ENCODE peak calls at places on chromosomes 13 and 19, in four cellular contexts. V is tibial artery; J is effector memory CD4-positive, alpha-beta T cell; L is lower leg skin. C is an unnamed sample.

GRCh38 chr19:18164072-18164471 is 9.5 kb upstream of the IFI30 start:
- DNase-seq in V (no peak), J (no peak), L (no peak), C (no peak)

GRCh38 chr13:44768775-44769578 is 192.8 kb upstream of the TSC22D1 start:
- DNase-seq in V (no peak), J (no peak), L (peak), C (peak)

GRCh38 chr19:57249329-57249728 is 8.9 kb downstream of the ZNF805 start:
- DNase-seq in V (no peak), J (no peak), L (no peak), C (no peak)

GRCh38 chr19:7159105-7159933 is 89.8 kb downstream of the ZNF557 start:
- DNase-seq in V (peak), J (no peak), L (peak), C (no peak)

GRCh38 chr13:97976551-97977375 is 23.3 kb downstream of the IPO5 start:
- DNase-seq in V (no peak), J (no peak), L (peak), C (peak)

GRCh38 chr13:79385694-79386093 is 20.4 kb downstream of the RBM26 start:
- DNase-seq in V (no peak), J (no peak), L (no peak), C (no peak)

GRCh38 chr19:35123573-35123972 is 8.0 kb downstream of the FXYD3 start:
- DNase-seq in V (peak), J (no peak), L (peak), C (no peak)

GRCh38 chr19:576768-577438 is 4.5 kb downstream of the BSG start:
- DNase-seq in V (no peak), J (no peak), L (no peak), C (no peak)

GRCh38 chr19:7973883-7974282 is 30.4 kb upstream of the TIMM44 start:
- DNase-seq in V (no peak), J (no peak), L (no peak), C (no peak)

GRCh38 chr19:7941895-7942596 is 1.4 kb downstream of the TIMM44 start:
- DNase-seq in V (no peak), J (no peak), L (no peak), C (no peak)

GRCh38 chr19:3184847-3185481 is 766 bp upstream of the NCLN start:
- DNase-seq in V (no peak), J (peak), L (no peak), C (no peak)
- H3K4me3 ChIP-seq in V (peak), J (peak), L (no peak), C (peak)

GRCh38 chr13:95553271-95553588 is 710 bp downstream of the CLDN10 start:
- DNase-seq in V (no peak), J (no peak), L (no peak), C (no peak)

GRCh38 chr13:95552208-95552538 is 347 bp upstream of the CLDN10 start:
- DNase-seq in V (no peak), J (no peak), L (no peak), C (no peak)

GRCh38 chr13:95556981-95557380 is 4.5 kb downstream of the CLDN10 start:
- DNase-seq in V (no peak), J (no peak), L (no peak), C (no peak)

GRCh38 chr13:95552539-95553270 is at the start of gene CLDN10:
- DNase-seq in V (no peak), J (no peak), L (no peak), C (no peak)

DNA sequence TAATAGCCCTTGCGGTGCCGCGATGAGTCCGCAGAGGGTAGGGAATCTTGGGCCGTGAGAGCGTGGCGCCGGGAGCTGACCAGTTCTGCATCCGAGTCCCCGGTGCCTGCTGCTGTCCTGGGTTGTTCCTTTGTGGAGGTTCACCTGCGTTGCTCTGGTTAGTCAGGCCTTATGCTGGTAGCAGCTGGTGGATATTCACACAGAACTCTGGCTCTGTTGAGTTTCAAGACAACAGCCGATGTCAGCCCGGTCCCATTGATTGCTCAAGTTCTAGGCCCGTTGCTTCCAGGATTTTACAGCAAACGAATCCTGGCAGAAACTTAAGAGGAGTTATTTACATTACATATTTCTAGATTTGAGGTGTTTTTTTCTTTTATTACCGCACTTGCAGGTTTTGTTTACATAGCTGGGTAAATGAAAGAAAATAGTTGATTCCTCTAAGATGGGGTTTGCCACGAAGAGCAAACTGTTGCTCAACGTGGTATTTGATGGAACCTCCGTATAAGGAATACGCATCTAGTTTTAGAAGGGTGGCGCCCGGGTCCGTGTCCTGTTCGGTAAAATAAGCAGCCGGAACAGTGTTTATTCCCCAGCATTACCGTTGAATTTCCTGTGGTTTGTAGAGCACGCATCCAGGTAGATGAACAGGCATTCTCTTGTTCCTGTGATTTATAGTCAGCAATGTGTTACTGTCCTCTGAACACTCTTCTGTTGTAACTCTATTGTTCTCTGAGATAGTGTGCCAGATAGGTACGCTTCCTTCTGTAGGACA is 1.3 kb downstream of the CLDN10 start:
- DNase-seq in V (no peak), J (no peak), L (no peak), C (no peak)
- H3K4me3 ChIP-seq in V (no peak), J (no peak), L (no peak), C (no peak)

GRCh38 chr13:46386426-46386995 is 541 bp downstream of the RUBCNL start:
- DNase-seq in V (no peak), J (no peak), L (no peak), C (no peak)

GRCh38 chr13:46382224-46382623 is 4.8 kb downstream of the RUBCNL start:
- DNase-seq in V (no peak), J (no peak), L (no peak), C (no peak)

GRCh38 chr13:46385946-46386345 is 1.1 kb downstream of the RUBCNL start:
- DNase-seq in V (no peak), J (no peak), L (no peak), C (no peak)

GRCh38 chr13:46380242-46380641 is 6.8 kb downstream of the RUBCNL start:
- DNase-seq in V (no peak), J (no peak), L (no peak), C (no peak)

DNA sequence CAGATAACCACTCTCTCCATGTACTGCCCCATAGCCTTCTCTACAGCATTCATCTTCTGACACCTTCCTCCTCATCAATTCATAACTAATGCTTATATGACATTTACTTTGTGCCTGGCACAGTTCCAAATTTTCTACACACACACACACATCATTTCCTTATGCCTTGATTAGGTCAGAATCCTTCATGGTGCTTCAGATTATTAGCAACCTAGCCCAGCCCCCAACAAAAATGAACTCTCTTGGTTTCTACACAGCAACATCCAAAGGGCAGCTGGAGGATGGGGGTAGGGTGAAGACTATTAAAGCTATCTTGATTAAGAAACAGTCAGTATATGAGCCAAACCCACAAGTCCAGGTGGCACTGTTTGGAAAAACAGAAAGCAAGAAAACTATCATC is 3.7 kb downstream of the RUBCNL start:
- DNase-seq in V (no peak), J (no peak), L (no peak), C (peak)
- H3K4me3 ChIP-seq in V (no peak), J (no peak), L (no peak), C (no peak)

DNA sequence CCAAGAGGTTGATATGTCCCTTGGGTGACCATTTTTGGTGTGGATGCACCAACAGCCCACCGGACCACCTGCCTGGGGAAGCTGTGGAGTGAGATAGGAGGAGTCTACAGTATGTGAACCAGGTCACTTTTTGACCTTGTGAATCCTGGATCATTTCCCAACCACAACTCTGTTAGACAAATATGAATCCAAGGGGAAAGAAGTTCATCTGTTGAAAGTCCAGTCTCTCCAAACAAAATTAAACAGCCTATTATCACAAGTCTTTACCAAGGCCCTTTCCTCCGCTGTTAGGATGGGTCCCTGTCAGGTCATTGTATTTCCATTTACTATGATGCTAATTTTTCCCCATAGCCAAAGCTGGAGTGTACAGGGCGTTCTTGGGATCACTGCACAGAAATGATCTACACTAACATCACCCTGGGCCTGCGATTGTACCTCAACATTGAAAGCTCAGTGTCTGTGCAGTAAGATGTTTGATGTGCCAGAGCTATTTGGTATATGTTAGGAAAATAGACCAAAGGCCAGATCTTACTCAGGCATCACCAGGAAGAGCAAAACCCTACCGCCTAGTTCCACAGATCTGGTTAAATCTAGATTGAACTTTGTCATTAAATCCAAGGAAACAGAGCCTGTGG is 117.1 kb downstream of the STARD13 start:
- DNase-seq in V (no peak), J (no peak), L (no peak), C (no peak)
- H3K4me3 ChIP-seq in V (no peak), J (no peak), L (no peak), C (no peak)

GRCh38 chr19:38851622-38852230 is 1.9 kb upstream of the HNRNPL start:
- DNase-seq in V (peak), J (peak), L (peak), C (peak)

GRCh38 chr19:38853214-38853613 is 3.4 kb upstream of the HNRNPL start:
- DNase-seq in V (no peak), J (no peak), L (no peak), C (no peak)

GRCh38 chr19:38861368-38861767 is 11.6 kb upstream of the HNRNPL start:
- DNase-seq in V (no peak), J (no peak), L (no peak), C (no peak)

GRCh38 chr19:38852231-38853044 is 2.7 kb upstream of the HNRNPL start:
- DNase-seq in V (peak), J (peak), L (peak), C (no peak)

GRCh38 chr19:38856813-38857212 is 7.0 kb upstream of the HNRNPL start:
- DNase-seq in V (no peak), J (no peak), L (no peak), C (no peak)
- H3K4me3 ChIP-seq in V (no peak), J (no peak), L (no peak), C (no peak)

DNA sequence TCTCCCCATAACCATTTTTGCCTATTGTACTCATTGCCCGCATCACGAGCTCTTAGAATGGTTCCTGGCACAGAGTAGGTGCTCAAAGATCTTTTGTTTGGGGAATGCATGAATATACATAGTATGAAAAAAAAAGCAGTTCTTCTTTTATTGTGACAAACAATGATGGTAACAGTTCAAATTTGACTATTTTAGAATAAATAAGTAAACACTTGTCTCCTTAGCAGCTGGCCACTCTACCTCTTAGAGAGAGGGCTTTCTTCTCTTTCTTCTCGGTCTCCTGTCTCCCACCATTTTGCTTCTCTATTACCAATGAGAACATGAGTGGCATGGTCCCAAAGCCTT is 652 bp upstream of the SLAIN1 start:
- DNase-seq in V (no peak), J (no peak), L (no peak), C (no peak)
- H3K4me3 ChIP-seq in V (peak), J (peak), L (peak), C (peak)

GRCh38 chr13:37889102-37889501 is 19.5 kb upstream of the TRPC4 start:
- DNase-seq in V (no peak), J (no peak), L (no peak), C (no peak)
- H3K4me3 ChIP-seq in V (no peak), J (no peak), L (no peak), C (no peak)

GRCh38 chr19:5237939-5238480 is 102.6 kb downstream of the PTPRS start:
- DNase-seq in V (no peak), J (no peak), L (no peak), C (no peak)
- H3K4me3 ChIP-seq in V (no peak), J (no peak), L (no peak), C (no peak)

GRCh38 chr19:2231621-2232221 is 4.4 kb downstream of the PLEKHJ1 start:
- DNase-seq in V (no peak), J (no peak), L (no peak), C (no peak)

GRCh38 chr19:2235396-2236284 is 489 bp downstream of the PLEKHJ1 start:
- DNase-seq in V (no peak), J (no peak), L (no peak), C (no peak)

GRCh38 chr19:2232286-2233151 is 3.6 kb downstream of the PLEKHJ1 start:
- DNase-seq in V (no peak), J (no peak), L (no peak), C (no peak)

GRCh38 chr19:2235026-2235395 is 1.1 kb downstream of the PLEKHJ1 start:
- DNase-seq in V (no peak), J (no peak), L (no peak), C (no peak)

DNA sequence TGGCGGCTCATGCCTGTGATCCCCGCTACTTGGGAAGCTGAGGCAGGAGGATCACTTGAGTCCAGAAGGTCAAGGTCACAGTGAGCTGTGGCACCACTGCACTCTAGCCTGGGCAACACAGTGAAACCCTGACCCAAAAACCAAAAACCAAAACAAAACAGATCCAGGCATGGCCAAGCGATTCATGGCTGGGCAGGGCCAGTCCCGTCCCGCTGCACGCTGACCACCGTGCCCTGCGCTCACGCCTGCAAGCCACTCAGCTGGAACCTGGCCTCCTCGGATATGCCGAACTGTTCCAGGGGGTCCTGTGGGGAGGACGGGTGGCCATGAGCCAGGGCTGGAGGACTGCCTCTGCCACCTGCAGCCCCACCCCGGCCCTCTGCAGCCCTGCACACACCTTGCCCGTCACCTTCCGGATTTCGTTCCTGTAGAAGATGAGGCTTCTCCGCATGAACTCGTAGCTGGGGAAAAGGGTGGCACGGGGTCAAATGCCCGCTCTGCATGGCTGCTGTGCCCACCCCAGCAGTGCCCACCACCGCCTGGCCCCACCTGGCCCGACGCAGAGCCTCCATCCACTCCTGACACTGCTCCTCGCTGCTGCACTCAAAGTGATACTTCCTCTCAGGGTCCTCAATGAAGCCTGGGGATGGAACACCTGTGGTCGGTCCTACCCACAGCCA is 2.4 kb downstream of the PLEKHJ1 start:
- DNase-seq in V (no peak), J (no peak), L (no peak), C (no peak)
- H3K4me3 ChIP-seq in V (no peak), J (no peak), L (no peak), C (no peak)

GRCh38 chr19:6099037-6099436 is 11.3 kb downstream of the RFX2 start:
- DNase-seq in V (no peak), J (no peak), L (no peak), C (no peak)
- H3K4me3 ChIP-seq in V (no peak), J (no peak), L (no peak), C (no peak)

C was measured in Jurkat, Clone E6-1.